ENCODE peak calls at places on chromosomes 12 and 14, in six cellular contexts. One of them, this sample, is unnamed.

GRCh38 chr14:68135028-68135427 is 315.4 kb downstream of the RAD51B start:
- DNase-seq in K562: no peak
- DNase-seq in HepG2: no peak
- DNase-seq in A549: no peak
- DNase-seq in endothelial cell of umbilical vein: no peak
- DNase-seq in GM12878: no peak
- DNase-seq in this sample: no peak

GRCh38 chr12:47736216-47736615 is 10.9 kb upstream of the ENDOU start:
- DNase-seq in K562: no peak
- DNase-seq in HepG2: no peak
- DNase-seq in A549: no peak
- DNase-seq in endothelial cell of umbilical vein: no peak
- DNase-seq in GM12878: no peak
- DNase-seq in this sample: no peak

GRCh38 chr12:21183721-21184275 is 52.8 kb downstream of the SLCO1B1 start:
- DNase-seq in K562: no peak
- DNase-seq in HepG2: no peak
- DNase-seq in A549: no peak
- DNase-seq in endothelial cell of umbilical vein: no peak
- DNase-seq in GM12878: no peak
- DNase-seq in this sample: no peak

GRCh38 chr12:121345151-121345810 is 6.9 kb downstream of the ANAPC5 start:
- DNase-seq in K562: no peak
- DNase-seq in HepG2: no peak
- DNase-seq in A549: no peak
- DNase-seq in endothelial cell of umbilical vein: no peak
- DNase-seq in GM12878: no peak
- DNase-seq in this sample: no peak

GRCh38 chr12:115185529-115185928 is 501.6 kb upstream of the TBX3 start:
- DNase-seq in K562: no peak
- DNase-seq in HepG2: no peak
- DNase-seq in A549: no peak
- DNase-seq in endothelial cell of umbilical vein: no peak
- DNase-seq in GM12878: no peak
- DNase-seq in this sample: no peak

GRCh38 chr14:70096866-70097265 is 91.9 kb downstream of the SLC8A3 start:
- DNase-seq in K562: peak
- DNase-seq in HepG2: peak
- DNase-seq in A549: peak
- DNase-seq in endothelial cell of umbilical vein: peak
- DNase-seq in GM12878: no peak
- DNase-seq in this sample: peak

GRCh38 chr12:119642986-119643385 is 24.9 kb upstream of the PRKAB1 start:
- DNase-seq in K562: peak
- DNase-seq in HepG2: no peak
- DNase-seq in A549: no peak
- DNase-seq in endothelial cell of umbilical vein: no peak
- DNase-seq in GM12878: no peak
- DNase-seq in this sample: peak

GRCh38 chr14:103880334-103880985 is 33.1 kb upstream of the PPP1R13B start:
- DNase-seq in K562: no peak
- DNase-seq in HepG2: no peak
- DNase-seq in A549: no peak
- DNase-seq in endothelial cell of umbilical vein: peak
- DNase-seq in GM12878: no peak
- DNase-seq in this sample: no peak

GRCh38 chr12:22287776-22288621 is 46.5 kb downstream of the ST8SIA1 start:
- DNase-seq in K562: no peak
- DNase-seq in HepG2: no peak
- DNase-seq in A549: no peak
- DNase-seq in endothelial cell of umbilical vein: peak
- DNase-seq in GM12878: no peak
- DNase-seq in this sample: peak

GRCh38 chr14:65169351-65169750 is 67.0 kb upstream of the MAX start:
- DNase-seq in K562: no peak
- DNase-seq in HepG2: no peak
- DNase-seq in A549: no peak
- DNase-seq in endothelial cell of umbilical vein: no peak
- DNase-seq in GM12878: peak
- DNase-seq in this sample: no peak

GRCh38 chr12:66446276-66446675 is 144.0 kb downstream of the HELB start:
- DNase-seq in K562: no peak
- DNase-seq in HepG2: no peak
- DNase-seq in A549: no peak
- DNase-seq in endothelial cell of umbilical vein: no peak
- DNase-seq in GM12878: no peak
- DNase-seq in this sample: no peak
- TF ChIP-seq MYC in K562: no peak
- TF ChIP-seq MYC in HepG2: no peak
- TF ChIP-seq MYC in A549: no peak
- TF ChIP-seq MYC in endothelial cell of umbilical vein: no peak
- TF ChIP-seq MYC in GM12878: no peak
- TF ChIP-seq MYC in this sample: no peak

GRCh38 chr14:105876829-105877228 is 350.4 kb downstream of the TMEM121 start:
- DNase-seq in K562: no peak
- DNase-seq in HepG2: no peak
- DNase-seq in A549: no peak
- DNase-seq in endothelial cell of umbilical vein: no peak
- DNase-seq in GM12878: no peak
- DNase-seq in this sample: no peak

GRCh38 chr14:105879503-105879866 is 353.1 kb downstream of the TMEM121 start:
- DNase-seq in K562: no peak
- DNase-seq in HepG2: no peak
- DNase-seq in A549: no peak
- DNase-seq in endothelial cell of umbilical vein: no peak
- DNase-seq in GM12878: no peak
- DNase-seq in this sample: no peak

GRCh38 chr14:105878554-105878953 is 352.2 kb downstream of the TMEM121 start:
- DNase-seq in K562: no peak
- DNase-seq in HepG2: no peak
- DNase-seq in A549: no peak
- DNase-seq in endothelial cell of umbilical vein: no peak
- DNase-seq in GM12878: no peak
- DNase-seq in this sample: no peak

GRCh38 chr14:105877645-105878044 is 351.3 kb downstream of the TMEM121 start:
- DNase-seq in K562: no peak
- DNase-seq in HepG2: no peak
- DNase-seq in A549: no peak
- DNase-seq in endothelial cell of umbilical vein: no peak
- DNase-seq in GM12878: no peak
- DNase-seq in this sample: no peak

GRCh38 chr14:105878125-105878524 is 351.7 kb downstream of the TMEM121 start:
- DNase-seq in K562: no peak
- DNase-seq in HepG2: no peak
- DNase-seq in A549: no peak
- DNase-seq in endothelial cell of umbilical vein: no peak
- DNase-seq in GM12878: no peak
- DNase-seq in this sample: no peak
- TF ChIP-seq MYC in K562: no peak
- TF ChIP-seq MYC in HepG2: no peak
- TF ChIP-seq MYC in A549: no peak
- TF ChIP-seq MYC in endothelial cell of umbilical vein: no peak
- TF ChIP-seq MYC in GM12878: no peak
- TF ChIP-seq MYC in this sample: no peak

DNA sequence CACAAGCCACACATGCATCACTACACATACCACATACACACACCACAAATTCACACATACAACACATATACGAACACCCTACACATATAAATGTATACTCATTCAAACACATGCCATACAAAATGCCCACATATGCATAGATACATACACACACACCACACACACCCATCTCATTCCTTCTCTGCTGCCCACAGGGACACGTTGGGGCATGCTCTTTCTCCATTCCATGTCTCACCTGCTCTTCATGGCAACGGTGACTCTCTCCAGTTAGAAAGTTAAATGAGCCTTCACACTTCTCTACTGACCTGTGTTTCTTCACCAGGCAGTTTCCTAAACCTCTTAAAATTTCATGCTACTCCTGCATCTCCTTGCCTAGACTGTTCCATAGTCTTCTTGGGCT is 1194.8 kb downstream of the BCL11B start:
- DNase-seq in K562: no peak
- DNase-seq in HepG2: no peak
- DNase-seq in A549: no peak
- DNase-seq in endothelial cell of umbilical vein: no peak
- DNase-seq in GM12878: no peak
- DNase-seq in this sample: no peak
- TF ChIP-seq MYC in K562: no peak
- TF ChIP-seq MYC in HepG2: no peak
- TF ChIP-seq MYC in A549: no peak
- TF ChIP-seq MYC in endothelial cell of umbilical vein: no peak
- TF ChIP-seq MYC in GM12878: no peak
- TF ChIP-seq MYC in this sample: no peak

DNA sequence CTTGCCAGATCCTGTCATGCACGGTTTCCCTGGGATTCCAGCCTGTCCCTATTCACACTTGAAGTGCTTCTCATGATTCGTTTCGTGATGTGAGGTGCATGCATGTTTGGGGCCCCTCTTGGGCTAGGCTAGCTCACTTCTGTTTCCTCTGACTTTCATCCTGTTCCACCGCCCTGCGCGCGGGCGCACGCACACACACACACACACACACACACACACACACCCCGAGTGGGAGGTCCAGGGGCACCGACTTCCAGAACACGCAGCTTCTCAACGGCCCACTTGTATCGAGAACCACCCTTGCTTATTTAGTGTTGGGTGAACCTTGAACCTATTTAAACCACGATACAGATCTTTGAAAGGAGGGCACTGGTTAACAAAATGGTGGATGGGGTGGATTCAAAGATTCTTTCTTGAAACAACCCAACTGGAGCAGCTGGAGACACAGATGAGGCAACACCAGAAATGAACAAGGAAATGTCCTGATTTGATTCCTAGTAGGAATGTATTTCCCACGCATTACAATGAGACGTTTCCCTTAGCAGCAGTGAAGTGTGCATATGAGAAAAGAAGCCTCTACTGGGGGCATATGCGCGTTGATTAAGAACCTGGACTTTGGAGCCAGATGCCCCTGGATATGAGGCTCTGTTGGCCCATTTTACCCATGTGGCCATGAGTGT is 16.3 kb downstream of the ELK3 start:
- DNase-seq in K562: no peak
- DNase-seq in HepG2: no peak
- DNase-seq in A549: no peak
- DNase-seq in endothelial cell of umbilical vein: peak
- DNase-seq in GM12878: no peak
- DNase-seq in this sample: no peak
- TF ChIP-seq MYC in K562: no peak
- TF ChIP-seq MYC in HepG2: no peak
- TF ChIP-seq MYC in A549: no peak
- TF ChIP-seq MYC in endothelial cell of umbilical vein: no peak
- TF ChIP-seq MYC in GM12878: no peak
- TF ChIP-seq MYC in this sample: no peak

GRCh38 chr12:46339051-46339450 is 33.5 kb downstream of the SLC38A2 start:
- DNase-seq in K562: no peak
- DNase-seq in HepG2: no peak
- DNase-seq in A549: no peak
- DNase-seq in endothelial cell of umbilical vein: no peak
- DNase-seq in GM12878: no peak
- DNase-seq in this sample: no peak

GRCh38 chr12:46343122-46343852 is 29.3 kb downstream of the SLC38A2 start:
- DNase-seq in K562: no peak
- DNase-seq in HepG2: no peak
- DNase-seq in A549: no peak
- DNase-seq in endothelial cell of umbilical vein: no peak
- DNase-seq in GM12878: no peak
- DNase-seq in this sample: no peak

GRCh38 chr12:46342562-46343033 is 30.0 kb downstream of the SLC38A2 start:
- DNase-seq in K562: peak
- DNase-seq in HepG2: peak
- DNase-seq in A549: peak
- DNase-seq in endothelial cell of umbilical vein: peak
- DNase-seq in GM12878: no peak
- DNase-seq in this sample: peak
- TF ChIP-seq MYC in K562: no peak
- TF ChIP-seq MYC in HepG2: no peak
- TF ChIP-seq MYC in A549: no peak
- TF ChIP-seq MYC in endothelial cell of umbilical vein: no peak
- TF ChIP-seq MYC in GM12878: no peak
- TF ChIP-seq MYC in this sample: no peak

GRCh38 chr12:2215709-2216560 is 163.1 kb downstream of the CACNA1C start:
- DNase-seq in K562: no peak
- DNase-seq in HepG2: no peak
- DNase-seq in A549: no peak
- DNase-seq in endothelial cell of umbilical vein: no peak
- DNase-seq in GM12878: no peak
- DNase-seq in this sample: peak
- TF ChIP-seq MYC in K562: no peak
- TF ChIP-seq MYC in HepG2: no peak
- TF ChIP-seq MYC in A549: no peak
- TF ChIP-seq MYC in endothelial cell of umbilical vein: no peak
- TF ChIP-seq MYC in GM12878: no peak
- TF ChIP-seq MYC in this sample: no peak

GRCh38 chr14:29236848-29237247 is 470.3 kb downstream of the FOXG1 start:
- DNase-seq in K562: no peak
- DNase-seq in HepG2: no peak
- DNase-seq in A549: peak
- DNase-seq in endothelial cell of umbilical vein: peak
- DNase-seq in GM12878: no peak
- DNase-seq in this sample: no peak
- TF ChIP-seq MYC in K562: no peak
- TF ChIP-seq MYC in HepG2: no peak
- TF ChIP-seq MYC in A549: no peak
- TF ChIP-seq MYC in endothelial cell of umbilical vein: no peak
- TF ChIP-seq MYC in GM12878: no peak
- TF ChIP-seq MYC in this sample: no peak

GRCh38 chr14:23141706-23142467 is 22.8 kb upstream of the CEBPE start:
- DNase-seq in K562: no peak
- DNase-seq in HepG2: no peak
- DNase-seq in A549: peak
- DNase-seq in endothelial cell of umbilical vein: no peak
- DNase-seq in GM12878: no peak
- DNase-seq in this sample: no peak
- TF ChIP-seq MYC in K562: no peak
- TF ChIP-seq MYC in HepG2: no peak
- TF ChIP-seq MYC in A549: no peak
- TF ChIP-seq MYC in endothelial cell of umbilical vein: no peak
- TF ChIP-seq MYC in GM12878: no peak
- TF ChIP-seq MYC in this sample: no peak

DNA sequence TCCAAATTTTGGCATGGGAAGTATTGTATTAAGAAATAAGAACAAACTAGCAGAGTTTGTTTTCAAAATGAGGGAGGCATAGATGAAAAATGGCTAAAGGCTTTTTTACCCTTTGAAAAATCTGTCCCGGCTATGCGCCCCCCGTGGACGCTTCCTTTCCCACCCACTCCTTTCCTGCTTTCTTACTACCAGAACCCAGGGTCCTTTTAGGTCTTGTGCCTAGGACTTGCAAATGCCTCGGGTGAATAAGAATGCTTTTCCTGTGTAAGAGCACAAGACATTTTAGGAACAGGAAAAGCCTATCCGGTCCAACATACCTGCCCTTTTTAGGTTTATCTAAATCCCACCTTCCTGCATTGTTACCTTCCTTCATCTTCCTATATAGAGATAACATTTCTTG is 84.7 kb upstream of the PTPRB start:
- DNase-seq in K562: no peak
- DNase-seq in HepG2: no peak
- DNase-seq in A549: no peak
- DNase-seq in endothelial cell of umbilical vein: peak
- DNase-seq in GM12878: no peak
- DNase-seq in this sample: no peak
- TF ChIP-seq MYC in K562: no peak
- TF ChIP-seq MYC in HepG2: no peak
- TF ChIP-seq MYC in A549: no peak
- TF ChIP-seq MYC in endothelial cell of umbilical vein: no peak
- TF ChIP-seq MYC in GM12878: no peak
- TF ChIP-seq MYC in this sample: no peak

GRCh38 chr12:41076114-41076513 is 112.0 kb upstream of the PDZRN4 start:
- DNase-seq in K562: no peak
- DNase-seq in HepG2: no peak
- DNase-seq in A549: no peak
- DNase-seq in endothelial cell of umbilical vein: no peak
- DNase-seq in GM12878: no peak
- DNase-seq in this sample: no peak
- TF ChIP-seq MYC in K562: no peak
- TF ChIP-seq MYC in HepG2: no peak
- TF ChIP-seq MYC in A549: no peak
- TF ChIP-seq MYC in endothelial cell of umbilical vein: no peak
- TF ChIP-seq MYC in GM12878: no peak
- TF ChIP-seq MYC in this sample: no peak

This sample was measured in NB4.